ENCODE peak calls at places on chromosome 20, in four cellular contexts. One of them, this sample, is unnamed.

GRCh38 chr20:43975096-43975768 is 60.6 kb downstream of the TOX2 start:
- DNase-seq in LoVo: peak; percentile 76
- DNase-seq in fibroblast of lung: peak; percentile 88
- DNase-seq in PC-3: peak; percentile 94
- DNase-seq in this sample: no peak

GRCh38 chr20:8060977-8061376 is 41.4 kb upstream of the TMX4 start:
- DNase-seq in LoVo: no peak
- DNase-seq in fibroblast of lung: no peak
- DNase-seq in PC-3: no peak
- DNase-seq in this sample: no peak

GRCh38 chr20:63089051-63089907 is 82.5 kb upstream of the BHLHE23 start:
- DNase-seq in LoVo: no peak
- DNase-seq in fibroblast of lung: no peak
- DNase-seq in PC-3: peak; percentile 69
- DNase-seq in this sample: no peak

GRCh38 chr20:46285740-46286139 is 22.6 kb downstream of the CDH22 start:
- DNase-seq in LoVo: no peak
- DNase-seq in fibroblast of lung: no peak
- DNase-seq in PC-3: no peak
- DNase-seq in this sample: no peak

GRCh38 chr20:58173091-58173490 is 55.4 kb downstream of the ANKRD60 start:
- DNase-seq in LoVo: no peak
- DNase-seq in fibroblast of lung: no peak
- DNase-seq in PC-3: no peak
- DNase-seq in this sample: no peak

GRCh38 chr20:8431538-8432434 is 299.7 kb downstream of the PLCB1 start:
- DNase-seq in LoVo: no peak
- DNase-seq in fibroblast of lung: no peak
- DNase-seq in PC-3: no peak
- DNase-seq in this sample: no peak

GRCh38 chr20:49539481-49540231 is 28.3 kb downstream of the PTGIS start:
- DNase-seq in LoVo: no peak
- DNase-seq in fibroblast of lung: no peak
- DNase-seq in PC-3: no peak
- DNase-seq in this sample: no peak

GRCh38 chr20:15440249-15440820 is 1102.9 kb upstream of the FLRT3 start:
- DNase-seq in LoVo: no peak
- DNase-seq in fibroblast of lung: no peak
- DNase-seq in PC-3: no peak
- DNase-seq in this sample: no peak

GRCh38 chr20:54680872-54681297 is 205.5 kb downstream of the DOK5 start:
- DNase-seq in LoVo: peak; percentile 41
- DNase-seq in fibroblast of lung: peak; percentile 20
- DNase-seq in PC-3: peak; percentile 75
- DNase-seq in this sample: peak; percentile 65

GRCh38 chr20:50328161-50328979 is 137.7 kb downstream of the CEBPB start:
- DNase-seq in LoVo: no peak
- DNase-seq in fibroblast of lung: no peak
- DNase-seq in PC-3: no peak
- DNase-seq in this sample: no peak

GRCh38 chr20:51128198-51128597 is 105.3 kb upstream of the KCNG1 start:
- DNase-seq in LoVo: no peak
- DNase-seq in fibroblast of lung: peak; percentile 92
- DNase-seq in PC-3: peak; percentile 95
- DNase-seq in this sample: no peak

GRCh38 chr20:49247169-49247734 is 28.0 kb downstream of the DDX27 start:
- DNase-seq in LoVo: no peak
- DNase-seq in fibroblast of lung: no peak
- DNase-seq in PC-3: no peak
- DNase-seq in this sample: no peak

GRCh38 chr20:56839791-56840190 is 210.7 kb downstream of the TFAP2C start:
- DNase-seq in LoVo: no peak
- DNase-seq in fibroblast of lung: no peak
- DNase-seq in PC-3: no peak
- DNase-seq in this sample: no peak

GRCh38 chr20:16674243-16674642 is 55.6 kb upstream of the SNRPB2 start:
- DNase-seq in LoVo: no peak
- DNase-seq in fibroblast of lung: no peak
- DNase-seq in PC-3: no peak
- DNase-seq in this sample: no peak

GRCh38 chr20:41028359-41029149 is at the start of gene TOP1:
- DNase-seq in LoVo: peak; percentile 98
- DNase-seq in fibroblast of lung: peak; percentile 100
- DNase-seq in PC-3: peak; percentile 99
- DNase-seq in this sample: peak; percentile 100

GRCh38 chr20:57445298-57445697 is 54.1 kb downstream of the RBM38 start:
- DNase-seq in LoVo: peak; percentile 7
- DNase-seq in fibroblast of lung: peak; percentile 54
- DNase-seq in PC-3: peak; percentile 27
- DNase-seq in this sample: no peak

This sample was measured in HepG2.